ENCODE peak calls at places on chromosomes 13 and 19, in seven cellular contexts. U is spleen, P is HFF-Myc, E is fibroblast of mammary gland, R is ovary, H is body of pancreas, D is fibroblast of the aortic adventitia. Q is an unnamed sample.
A peak's percentile ranks its signal among the peaks of the same experiment; 100 is the strongest.

GRCh38 chr19:18157465-18158063 is 4.6 kb downstream of the PIK3R2 start:
- DNase-seq in U (no peak), P (no peak), E (no peak), R (peak; percentile 55), H (no peak), D (no peak), Q (no peak)

GRCh38 chr19:11098861-11099260 is 9.6 kb downstream of the LDLR start:
- DNase-seq in U (no peak), P (no peak), E (no peak), R (no peak), H (no peak), D (no peak), Q (no peak)

GRCh38 chr13:95603887-95604533 is 40.5 kb downstream of the DZIP1 start:
- DNase-seq in U (no peak), P (no peak), E (peak; percentile 59), R (peak; percentile 24), H (peak; percentile 81), D (peak; percentile 21), Q (no peak)

GRCh38 chr13:47417485-47417884 is 520.6 kb upstream of the HTR2A start:
- DNase-seq in U (no peak), P (no peak), E (no peak), R (no peak), H (no peak), D (no peak), Q (no peak)

GRCh38 chr13:69566104-69566716 is 541.4 kb upstream of the ATXN8OS start:
- DNase-seq in U (no peak), P (no peak), E (no peak), R (no peak), H (no peak), D (no peak), Q (no peak)

GRCh38 chr19:2271516-2272103 is 10.4 kb downstream of the PEAK3 start:
- DNase-seq in U (peak; percentile 85), P (no peak), E (peak; percentile 94), R (peak; percentile 57), H (peak; percentile 46), D (peak; percentile 71), Q (peak; percentile 75)

GRCh38 chr19:23571175-23571574 is 115.8 kb downstream of the ZNF675 start:
- DNase-seq in U (no peak), P (no peak), E (no peak), R (no peak), H (no peak), D (no peak), Q (no peak)

GRCh38 chr13:76759877-76760276 is 126.3 kb downstream of the KCTD12 start:
- DNase-seq in U (no peak), P (no peak), E (no peak), R (no peak), H (no peak), D (peak; percentile 36), Q (no peak)

GRCh38 chr13:20231839-20232555 is at the start of gene GJB6:
- DNase-seq in U (no peak), P (no peak), E (no peak), R (no peak), H (no peak), D (no peak), Q (no peak)

GRCh38 chr13:38775085-38775484 is 88.2 kb downstream of the FREM2 start:
- DNase-seq in U (no peak), P (no peak), E (no peak), R (no peak), H (no peak), D (no peak), Q (no peak)

GRCh38 chr19:7874080-7874856 is at the start of gene PRR36:
- DNase-seq in U (no peak), P (no peak), E (no peak), R (peak; percentile 56), H (peak; percentile 76), D (no peak), Q (no peak)

GRCh38 chr19:4186087-4186993 is 3.9 kb downstream of the ANKRD24 start:
- DNase-seq in U (peak; percentile 83), P (peak; percentile 39), E (peak; percentile 69), R (peak; percentile 53), H (peak; percentile 77), D (peak; percentile 75), Q (peak; percentile 70)

GRCh38 chr13:112901951-112902651 is 66.9 kb upstream of the MCF2L start:
- DNase-seq in U (peak; percentile 50), P (no peak), E (no peak), R (no peak), H (peak; percentile 80), D (peak; percentile 14), Q (no peak)

GRCh38 chr13:80224468-80224867 is 116.5 kb downstream of the SPRY2 start:
- DNase-seq in U (no peak), P (no peak), E (peak; percentile 47), R (no peak), H (no peak), D (peak; percentile 43), Q (no peak)

GRCh38 chr19:14400913-14401312 is 18.2 kb downstream of the DDX39A start:
- DNase-seq in U (no peak), P (no peak), E (peak; percentile 45), R (no peak), H (no peak), D (no peak), Q (no peak)

GRCh38 chr13:51058461-51059167 is 52.5 kb downstream of the C13orf42 start:
- DNase-seq in U (no peak), P (no peak), E (no peak), R (no peak), H (no peak), D (no peak), Q (no peak)

GRCh38 chr13:21458457-21458815 is 667 bp downstream of the ZDHHC20 start:
- DNase-seq in U (peak; percentile 88), P (no peak), E (no peak), R (peak; percentile 47), H (peak; percentile 63), D (peak; percentile 8), Q (no peak)

GRCh38 chr13:83365723-83366122 is 516.6 kb downstream of the SLITRK1 start:
- DNase-seq in U (no peak), P (no peak), E (no peak), R (no peak), H (no peak), D (no peak), Q (no peak)

GRCh38 chr13:40648040-40648439 is 18.4 kb downstream of the FOXO1 start:
- DNase-seq in U (no peak), P (no peak), E (no peak), R (no peak), H (no peak), D (no peak), Q (no peak)

GRCh38 chr13:43815204-43815603 is 28.4 kb upstream of the ENOX1 start:
- DNase-seq in U (no peak), P (peak; percentile 85), E (peak; percentile 29), R (no peak), H (no peak), D (peak; percentile 94), Q (peak; percentile 87)

GRCh38 chr19:6056801-6057650 is 53.3 kb downstream of the RFX2 start:
- DNase-seq in U (no peak), P (peak; percentile 82), E (peak; percentile 97), R (peak; percentile 84), H (peak; percentile 81), D (peak; percentile 97), Q (peak; percentile 87)

GRCh38 chr13:36298535-36299068 is 988 bp upstream of the CCDC169 start:
- DNase-seq in U (no peak), P (no peak), E (no peak), R (no peak), H (no peak), D (no peak), Q (no peak)
- H3K4me3 ChIP-seq in U (no peak overlapping the region), P (peak overlapping the region; percentile 63), E (no peak overlapping the region), R (no peak overlapping the region), H (no peak overlapping the region), D (no peak overlapping the region), Q (no peak overlapping the region)

GRCh38 chr13:109371066-109371465 is 415.3 kb downstream of the IRS2 start:
- DNase-seq in U (no peak), P (no peak), E (no peak), R (no peak), H (no peak), D (no peak), Q (no peak)
- H3K4me3 ChIP-seq in U (no peak overlapping the region), P (no peak overlapping the region), E (no peak overlapping the region), R (no peak overlapping the region), H (no peak overlapping the region), D (no peak overlapping the region), Q (no peak overlapping the region)

GRCh38 chr13:36131215-36131930 is at the start of gene DCLK1:
- DNase-seq in U (no peak), P (no peak), E (peak; percentile 69), R (peak; percentile 70), H (peak; percentile 24), D (peak; percentile 77), Q (no peak)
- H3K4me3 ChIP-seq in U (peak within 1 kb of the TSS; percentile 50), P (peak within 1 kb of the TSS; percentile 26), E (peak within 1 kb of the TSS; percentile 61), R (peak within 1 kb of the TSS; percentile 40), H (no peak within 1 kb of the TSS), D (peak within 1 kb of the TSS; percentile 91), Q (peak within 1 kb of the TSS; percentile 26)

DNA sequence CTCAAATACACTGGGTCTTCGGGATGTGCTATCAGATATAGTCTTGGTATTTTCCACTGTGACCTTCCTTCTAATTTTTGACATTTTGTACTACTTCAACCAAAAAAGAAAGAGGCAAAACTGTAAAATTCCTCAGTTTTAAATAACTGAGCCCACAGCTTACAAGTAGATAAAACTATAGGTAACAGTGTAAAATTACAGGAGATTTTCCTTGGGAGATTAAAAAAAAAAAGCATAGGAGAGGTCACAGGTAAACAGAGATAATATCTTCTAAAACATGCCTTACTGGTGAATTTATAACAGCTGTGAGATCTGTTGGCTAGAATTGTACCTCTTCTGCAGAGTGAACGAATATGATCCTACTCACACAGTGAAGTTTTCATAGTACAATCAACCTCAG is 7.1 kb downstream of the ZC3H13 start:
- DNase-seq in U (no peak), P (no peak), E (no peak), R (no peak), H (no peak), D (no peak), Q (no peak)
- H3K4me3 ChIP-seq in U (no peak overlapping the region), P (no peak overlapping the region), E (no peak overlapping the region), R (no peak overlapping the region), H (no peak overlapping the region), D (no peak overlapping the region), Q (no peak overlapping the region)